ENCODE peak calls at places on chromosomes 7 and 10, in seven cellular contexts. U is NCI-H1105 treated with DMSO at 0.1 percent for 48 hours; W is stimulated activated CD4-positive, alpha-beta T cell treated with anti-CD3 and anti-CD28 coated beads, Interleukin-15, amount 100 ng/mL, for 24 hours; C is Peyer's patch; I is activated CD4-positive, CD25-positive, alpha-beta regulatory T cell; H is memory B cell; L is neural crest cell. F is an unnamed sample.

GRCh38 chr10:29083096-29083495 is 205.8 kb upstream of the LYZL1 start:
- DNase-seq in U (no peak), L (no peak), C (no peak), H (no peak), W (no peak), I (no peak), F (no peak)

GRCh38 chr7:2399848-2400587 is 3.4 kb upstream of the CHST12 start:
- DNase-seq in H (no peak), W (no peak), C (no peak), I (no peak), U (peak), L (no peak), F (peak)

GRCh38 chr7:121045090-121045489 is 56.6 kb downstream of the CPED1 start:
- DNase-seq in I (no peak), U (no peak), H (no peak), C (no peak), W (no peak), L (no peak), F (no peak)

GRCh38 chr10:27944005-27944404 is 54.9 kb downstream of the ODAD2 start:
- DNase-seq in W (no peak), H (no peak), C (no peak), I (no peak), L (no peak), U (no peak), F (no peak)

GRCh38 chr10:131676971-131677421 is 223.8 kb upstream of the PPP2R2D start:
- DNase-seq in W (no peak), H (no peak), U (no peak), I (no peak), L (peak), C (peak), F (no peak)

GRCh38 chr7:76185187-76185915 is 16.3 kb upstream of the SRRM3 start:
- DNase-seq in L (no peak), W (no peak), U (no peak), C (no peak), I (no peak), H (no peak), F (no peak)

GRCh38 chr7:111424768-111425167 is 137.5 kb downstream of the IMMP2L start:
- DNase-seq in L (no peak), U (no peak), C (no peak), H (no peak), I (no peak), W (no peak), F (no peak)

GRCh38 chr10:90227259-90227658 is 525.9 kb downstream of the KIF20B start:
- DNase-seq in U (no peak), H (no peak), I (no peak), C (no peak), W (peak), L (no peak), F (no peak)

GRCh38 chr10:132945125-132945893 is 2.9 kb upstream of the CFAP46 start:
- DNase-seq in I (no peak), L (no peak), W (no peak), C (no peak), H (no peak), U (no peak), F (no peak)

GRCh38 chr7:131385039-131385605 is 57.4 kb downstream of the MKLN1 start:
- DNase-seq in H (no peak), L (no peak), U (no peak), I (no peak), W (no peak), C (no peak), F (no peak)

GRCh38 chr7:2038876-2039728 is 193.6 kb downstream of the MAD1L1 start:
- DNase-seq in L (no peak), I (no peak), C (peak), U (no peak), W (no peak), H (no peak), F (no peak)

GRCh38 chr7:95411666-95412065 is 15.5 kb upstream of the PON3 start:
- DNase-seq in C (no peak), W (no peak), H (no peak), L (no peak), I (no peak), U (no peak), F (no peak)

GRCh38 chr7:43583424-43584199 is 704 bp downstream of the STK17A start:
- DNase-seq in L (peak), I (peak), W (peak), H (peak), C (peak), U (peak), F (no peak)

GRCh38 chr7:30459591-30460245 is 18.9 kb downstream of the NOD1 start:
- DNase-seq in W (no peak), H (no peak), L (no peak), U (no peak), I (no peak), C (no peak), F (no peak)

GRCh38 chr10:32207544-32207943 is 139.4 kb downstream of the EPC1 start:
- DNase-seq in W (peak), H (no peak), L (no peak), U (no peak), I (no peak), C (peak), F (no peak)

GRCh38 chr7:44391171-44391570 is 65.8 kb upstream of the CAMK2B start:
- DNase-seq in L (no peak), H (no peak), C (no peak), I (no peak), U (peak), W (no peak), F (no peak)

GRCh38 chr7:135361788-135362187 is 128.2 kb downstream of the STRA8 start:
- DNase-seq in H (no peak), W (no peak), I (no peak), C (no peak), L (no peak), U (no peak), F (no peak)

GRCh38 chr10:6494452-6494839 is 85.6 kb downstream of the PRKCQ start:
- DNase-seq in W (no peak), I (no peak), H (no peak), U (no peak), C (no peak), L (no peak), F (no peak)

GRCh38 chr10:76308946-76309529 is 877.6 kb downstream of the LRMDA start:
- DNase-seq in W (no peak), U (no peak), I (no peak), C (no peak), L (no peak), H (no peak), F (no peak)

GRCh38 chr10:75647675-75648074 is 216.3 kb downstream of the LRMDA start:
- DNase-seq in I (no peak), H (no peak), L (no peak), C (no peak), W (no peak), U (no peak), F (no peak)

GRCh38 chr10:76080991-76081390 is 649.6 kb downstream of the LRMDA start:
- DNase-seq in I (no peak), C (no peak), U (no peak), W (no peak), H (no peak), L (no peak), F (no peak)

GRCh38 chr10:33216661-33217427 is 117.6 kb downstream of the NRP1 start:
- DNase-seq in L (no peak), U (peak), W (no peak), C (no peak), H (no peak), I (no peak), F (no peak)

GRCh38 chr7:48088559-48089414 is at the start of gene UPP1:
- DNase-seq in I (peak), C (peak), L (peak), H (peak), W (peak), U (peak), F (peak)

GRCh38 chr7:46583606-46584005 is 662.5 kb upstream of the IGFBP3 start:
- DNase-seq in H (no peak), C (no peak), U (no peak), W (no peak), L (no peak), I (no peak), F (no peak)

GRCh38 chr7:157189405-157189804 is 50.7 kb downstream of the UBE3C start:
- DNase-seq in U (no peak), C (no peak), I (no peak), H (no peak), W (no peak), L (no peak), F (no peak)

GRCh38 chr7:65430344-65431186 is 56.9 kb downstream of the ZNF92 start:
- DNase-seq in L (no peak), U (no peak), C (no peak), I (no peak), H (no peak), W (no peak), F (no peak)

GRCh38 chr10:103621778-103622115 is 128.2 kb downstream of the NEURL1 start:
- DNase-seq in C (no peak), U (no peak), W (no peak), H (no peak), L (no peak), I (no peak), F (no peak)

GRCh38 chr7:139743967-139744767 is 33.6 kb downstream of the HIPK2 start:
- DNase-seq in L (no peak), U (no peak), I (no peak), W (no peak), H (no peak), C (no peak), F (no peak)

F was measured in omental fat pad.